ENCODE peak calls at places on chromosomes 7 and 10, in eight cellular contexts. Z, I, P, N, O, K, T and E are unnamed samples.

GRCh38 chr7:57868771-57869483 is 418.9 kb downstream of the ZNF716 start:
- DNase-seq in Z (no peak), I (no peak), T (peak), K (peak), O (no peak), N (no peak), P (peak), E (no peak)

GRCh38 chr10:19832624-19833507 is 16.6 kb downstream of the PLXDC2 start:
- DNase-seq in Z (no peak), K (no peak), T (no peak), O (no peak), P (no peak), N (no peak), I (no peak), E (no peak)

GRCh38 chr7:46230298-46231295 is 309.5 kb upstream of the IGFBP3 start:
- DNase-seq in O (no peak), K (no peak), Z (no peak), N (no peak), T (no peak), I (no peak), P (no peak), E (no peak)

GRCh38 chr7:155530601-155531000 is 15.8 kb downstream of the CNPY1 start:
- DNase-seq in O (peak), N (no peak), Z (no peak), T (no peak), K (no peak), P (no peak), I (no peak), E (no peak)

GRCh38 chr7:63080831-63081230 is 917.8 kb upstream of the ZNF722 start:
- DNase-seq in O (no peak), K (no peak), T (no peak), I (no peak), P (no peak), N (no peak), Z (no peak), E (no peak)

GRCh38 chr10:27822286-27822685 is 76.7 kb upstream of the MKX start:
- DNase-seq in O (no peak), P (no peak), T (no peak), I (no peak), N (peak), Z (no peak), K (no peak), E (no peak)

GRCh38 chr10:79074732-79075131 is 6.0 kb downstream of the ZMIZ1 start:
- DNase-seq in K (no peak), I (no peak), T (no peak), O (no peak), P (no peak), N (no peak), Z (no peak), E (no peak)

GRCh38 chr7:74587435-74588126 is 69.9 kb upstream of the GTF2I start:
- DNase-seq in K (peak), Z (no peak), P (peak), T (peak), N (peak), O (peak), I (peak), E (peak)

GRCh38 chr10:26172126-26172525 is 44.4 kb upstream of the GAD2 start:
- DNase-seq in P (no peak), T (no peak), Z (no peak), N (no peak), K (no peak), O (no peak), I (no peak), E (no peak)

GRCh38 chr10:45404087-45404769 is 30.2 kb downstream of the ALOX5 start:
- DNase-seq in T (no peak), K (no peak), N (no peak), Z (no peak), I (no peak), P (no peak), O (peak), E (peak)

GRCh38 chr7:130430841-130431713 is 9.7 kb downstream of the CEP41 start:
- DNase-seq in N (peak), T (no peak), O (no peak), I (no peak), K (no peak), Z (no peak), P (no peak), E (no peak)

GRCh38 chr10:86775056-86775858 is 18.8 kb downstream of the BMPR1A start:
- DNase-seq in P (no peak), N (peak), T (no peak), O (no peak), Z (no peak), K (no peak), I (no peak), E (peak)

GRCh38 chr7:23473848-23474097 is 3.5 kb upstream of the IGF2BP3 start:
- DNase-seq in N (no peak), P (no peak), O (no peak), K (no peak), Z (no peak), I (no peak), T (no peak), E (no peak)

GRCh38 chr7:38311329-38311937 is 38.0 kb upstream of the TARP start:
- DNase-seq in P (peak), K (peak), Z (no peak), O (no peak), N (no peak), T (peak), I (no peak), E (peak)

GRCh38 chr10:48613015-48613414 is 8.1 kb upstream of the ARHGAP22 start:
- DNase-seq in I (no peak), O (no peak), Z (no peak), N (peak), P (no peak), T (no peak), K (no peak), E (no peak)

GRCh38 chr10:75653761-75654160 is 222.3 kb downstream of the LRMDA start:
- DNase-seq in P (no peak), N (no peak), K (no peak), Z (no peak), I (no peak), T (no peak), O (no peak), E (no peak)

GRCh38 chr10:1419796-1420429 is 317.4 kb downstream of the ADARB2 start:
- DNase-seq in Z (no peak), T (no peak), O (no peak), N (no peak), P (no peak), K (no peak), I (no peak), E (no peak)

GRCh38 chr7:123494193-123494796 is 40.1 kb downstream of the IQUB start:
- DNase-seq in N (peak), I (peak), Z (peak), K (peak), T (no peak), O (no peak), P (peak), E (peak)

GRCh38 chr7:70165477-70166170 is 567.3 kb downstream of the AUTS2 start:
- DNase-seq in Z (no peak), N (no peak), K (no peak), T (no peak), I (no peak), P (no peak), O (no peak), E (no peak)

GRCh38 chr7:153422291-153423189 is 629.7 kb upstream of the DPP6 start:
- DNase-seq in I (no peak), O (no peak), T (no peak), P (no peak), K (no peak), Z (no peak), N (no peak), E (no peak)

GRCh38 chr10:51852297-51852696 is 152.9 kb upstream of the CSTF2T start:
- DNase-seq in I (no peak), O (no peak), T (no peak), P (no peak), N (no peak), Z (no peak), K (no peak), E (no peak)

GRCh38 chr7:131753620-131754222 is 197.3 kb upstream of the PODXL start:
- DNase-seq in O (no peak), Z (peak), T (no peak), N (no peak), P (peak), I (no peak), K (no peak), E (no peak)

GRCh38 chr10:3365630-3366029 is 193.0 kb upstream of the PITRM1 start:
- DNase-seq in O (no peak), P (peak), T (no peak), Z (no peak), N (no peak), K (no peak), I (no peak), E (no peak)

GRCh38 chr7:123041085-123041484 is 45.6 kb upstream of the TAS2R16 start:
- DNase-seq in N (no peak), T (no peak), P (no peak), I (no peak), O (no peak), K (no peak), Z (no peak), E (no peak)

GRCh38 chr7:102095933-102096332 is 190.7 kb upstream of the SH2B2 start:
- DNase-seq in K (no peak), N (no peak), T (peak), Z (no peak), O (no peak), I (no peak), P (no peak), E (no peak)

GRCh38 chr7:116673504-116673865 is 1.5 kb downstream of the MET start:
- DNase-seq in N (no peak), O (no peak), Z (no peak), K (no peak), T (no peak), I (no peak), P (no peak), E (no peak)

GRCh38 chr7:157576415-157576814 is 239.6 kb downstream of the DNAJB6 start:
- DNase-seq in K (peak), T (peak), N (no peak), O (no peak), Z (no peak), P (no peak), I (no peak), E (no peak)
- TF ChIP-seq POLR2A in K (no peak), T (no peak), N (no peak), O (no peak), Z (no peak), P (no peak), I (no peak), E (no peak)

GRCh38 chr10:101231912-101232689 is 2.8 kb upstream of the LBX1 start:
- DNase-seq in Z (no peak), I (no peak), K (no peak), T (no peak), P (no peak), N (no peak), O (no peak), E (no peak)

GRCh38 chr10:101229275-101230184 is at the start of gene LBX1:
- DNase-seq in I (no peak), O (no peak), T (peak), K (no peak), Z (no peak), N (no peak), P (no peak), E (no peak)

GRCh38 chr10:101228682-101229274 is 485 bp downstream of the LBX1 start:
- DNase-seq in K (no peak), N (no peak), T (peak), O (no peak), Z (no peak), I (no peak), P (peak), E (no peak)

GRCh38 chr10:101231092-101231491 is 1.8 kb upstream of the LBX1 start:
- DNase-seq in P (no peak), T (peak), N (no peak), Z (no peak), O (no peak), K (no peak), I (no peak), E (no peak)

GRCh38 chr10:101230185-101230917 is 1.1 kb upstream of the LBX1 start:
- DNase-seq in K (no peak), T (peak), N (no peak), P (no peak), O (no peak), I (no peak), Z (no peak), E (no peak)
- TF ChIP-seq POLR2A in K (no peak), T (no peak), N (no peak), P (no peak), O (no peak), I (no peak), Z (no peak), E (no peak)

GRCh38 chr7:139681463-139681755 is 96.4 kb downstream of the HIPK2 start:
- DNase-seq in T (no peak), K (no peak), O (no peak), Z (peak), I (no peak), P (no peak), N (no peak), E (no peak)

GRCh38 chr7:139681812-139682135 is 96.0 kb downstream of the HIPK2 start:
- DNase-seq in O (no peak), I (no peak), T (no peak), K (no peak), N (no peak), P (no peak), Z (no peak), E (no peak)

GRCh38 chr7:139680676-139681462 is 96.9 kb downstream of the HIPK2 start:
- DNase-seq in N (peak), O (no peak), P (peak), T (no peak), I (peak), K (no peak), Z (peak), E (peak)

GRCh38 chr7:139683137-139683871 is 94.5 kb downstream of the HIPK2 start:
- DNase-seq in O (no peak), I (no peak), N (peak), T (no peak), Z (no peak), P (no peak), K (no peak), E (no peak)

DNA sequence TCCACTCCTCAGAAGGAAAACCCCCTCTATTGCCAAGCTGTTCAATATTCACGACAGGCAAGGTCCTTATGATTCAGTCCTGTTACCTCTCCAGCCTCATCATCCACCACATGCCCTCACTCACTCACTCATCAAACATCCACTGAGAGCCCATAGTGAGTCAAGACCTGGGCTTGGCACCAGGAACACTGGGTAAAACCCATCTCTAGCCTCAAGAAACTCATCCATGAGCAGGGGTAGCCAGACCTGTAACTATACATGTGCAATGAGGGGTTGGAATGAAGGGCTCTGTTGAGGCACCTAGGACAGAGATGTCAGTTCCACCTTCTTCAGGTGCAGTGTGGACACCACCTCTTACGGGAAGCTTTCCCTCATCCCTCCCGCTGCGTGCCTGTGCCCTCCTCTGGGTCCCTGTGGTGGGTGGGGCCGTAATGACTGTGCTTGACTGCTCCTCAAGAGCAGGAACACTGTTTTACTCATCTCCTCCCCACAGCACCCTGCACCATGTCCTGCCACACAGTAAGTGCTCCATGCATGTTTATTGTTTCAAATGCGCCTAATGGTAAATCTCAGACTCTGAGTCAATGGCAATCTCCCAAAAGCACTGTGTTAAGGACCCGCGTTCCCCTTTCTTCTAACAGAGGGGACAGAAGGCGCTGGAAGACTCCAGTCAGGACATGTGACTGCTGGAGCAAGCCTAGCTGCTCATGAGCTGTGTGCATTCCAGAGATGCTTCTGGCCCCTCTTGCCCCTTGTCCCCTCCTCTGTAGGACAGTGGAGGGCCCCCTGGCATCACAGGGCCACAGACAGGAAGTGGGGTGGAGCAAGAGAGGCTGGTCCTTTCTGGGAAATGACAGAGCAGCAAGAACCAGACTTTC is 95.4 kb downstream of the HIPK2 start:
- DNase-seq in T (no peak), I (no peak), K (no peak), N (peak), O (no peak), P (peak), Z (peak), E (no peak)
- TF ChIP-seq POLR2A in T (no peak), I (no peak), K (no peak), N (peak), O (no peak), P (no peak), Z (no peak), E (no peak)

GRCh38 chr10:17452060-17452894 is 2.1 kb downstream of the ST8SIA6 start:
- DNase-seq in P (no peak), O (no peak), I (no peak), K (no peak), Z (no peak), N (no peak), T (no peak), E (peak)

GRCh38 chr10:17454801-17455520 is 566 bp upstream of the ST8SIA6 start:
- DNase-seq in K (no peak), Z (peak), P (no peak), T (no peak), N (no peak), O (no peak), I (no peak), E (peak)

GRCh38 chr10:17454181-17454800 is at the start of gene ST8SIA6:
- DNase-seq in N (peak), T (peak), O (no peak), I (no peak), K (peak), P (peak), Z (no peak), E (peak)

GRCh38 chr10:17453035-17453376 is 1.4 kb downstream of the ST8SIA6 start:
- DNase-seq in N (no peak), O (no peak), P (peak), Z (no peak), I (no peak), K (no peak), T (no peak), E (no peak)

DNA sequence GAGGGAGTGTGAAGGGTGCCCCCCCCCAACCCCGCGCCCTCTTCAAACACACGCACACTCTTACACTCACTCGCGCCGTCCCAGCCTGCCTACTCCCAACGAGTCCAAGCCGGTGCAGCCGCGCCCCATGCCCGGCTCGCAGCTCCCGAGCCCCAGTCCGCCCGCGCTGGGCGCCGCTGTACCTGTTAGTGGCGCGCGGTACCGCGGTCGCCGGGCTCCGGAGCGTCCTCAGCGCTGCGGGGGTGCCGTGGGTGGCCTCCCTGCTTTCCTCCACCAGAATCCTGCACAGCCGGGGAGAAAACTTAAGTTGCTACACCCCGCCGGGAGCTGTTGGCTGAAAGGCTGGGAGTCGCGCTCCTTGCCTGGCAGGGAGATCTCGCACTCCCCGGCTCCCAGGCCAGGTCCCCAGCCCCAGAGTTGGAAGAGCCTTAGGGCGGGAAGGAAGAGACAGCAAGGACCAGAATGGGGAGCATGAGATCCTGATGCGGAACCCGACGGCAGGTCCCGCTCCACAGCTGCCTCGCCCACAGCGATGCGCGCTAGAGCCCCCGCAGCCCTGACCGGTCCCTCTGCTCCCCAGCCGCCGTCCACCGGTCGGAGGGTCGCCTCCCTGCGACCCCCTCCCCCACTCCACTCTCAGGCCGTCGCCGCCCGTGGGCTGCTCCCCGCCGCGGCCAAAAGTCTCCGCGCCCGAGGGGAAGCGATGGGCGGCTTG is 861 bp downstream of the ST8SIA6 start:
- DNase-seq in P (peak), Z (no peak), I (no peak), T (peak), N (no peak), K (peak), O (no peak), E (peak)
- TF ChIP-seq POLR2A in P (no peak), Z (no peak), I (no peak), T (no peak), N (no peak), K (no peak), O (no peak), E (peak)

GRCh38 chr10:96511044-96511945 is 2.4 kb downstream of the TLL2 start:
- DNase-seq in Z (peak), K (peak), N (peak), T (peak), I (no peak), O (no peak), P (peak), E (peak)

GRCh38 chr10:96513686-96514551 is at the start of gene TLL2:
- DNase-seq in K (peak), Z (peak), N (peak), P (peak), I (peak), T (peak), O (peak), E (peak)

GRCh38 chr10:96512997-96513685 is 585 bp downstream of the TLL2 start:
- DNase-seq in I (no peak), K (peak), T (peak), P (peak), O (no peak), N (peak), Z (no peak), E (peak)

GRCh38 chr10:96512524-96512991 is 1.2 kb downstream of the TLL2 start:
- DNase-seq in P (no peak), K (peak), N (peak), Z (no peak), T (peak), I (no peak), O (no peak), E (peak)

DNA sequence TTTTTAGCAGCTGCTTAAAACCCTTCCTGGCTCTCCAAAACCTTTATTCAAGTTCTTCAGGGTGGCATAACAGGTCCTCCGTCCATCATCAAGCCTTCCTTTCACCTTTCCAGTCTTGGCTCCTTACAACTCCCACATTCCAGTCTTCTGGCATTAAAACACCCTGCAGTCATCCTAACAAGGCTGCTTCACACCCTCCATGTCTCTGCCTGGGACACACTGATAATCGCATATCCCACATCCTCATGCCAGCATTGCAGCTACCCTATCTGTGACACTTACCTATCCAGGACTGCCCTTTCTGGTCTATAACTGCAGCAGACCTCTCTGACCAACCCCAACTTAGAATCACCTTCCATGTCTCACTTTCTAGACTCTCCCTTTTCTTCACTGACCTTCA is 2.6 kb upstream of the TLL2 start:
- DNase-seq in P (no peak), I (no peak), T (no peak), Z (no peak), K (no peak), O (no peak), N (no peak), E (peak)
- TF ChIP-seq POLR2A in P (no peak), I (no peak), T (no peak), Z (no peak), K (no peak), O (no peak), N (no peak), E (no peak)

GRCh38 chr10:102151774-102152544 is at the start of gene NOLC1:
- DNase-seq in T (peak), K (peak), O (peak), P (peak), N (peak), I (peak), Z (peak), E (peak)
- TF ChIP-seq POLR2A in T (peak), K (no peak), O (peak), P (peak), N (peak), I (peak), Z (peak), E (peak)